ENCODE peak calls at places on chromosomes 13 and 19, in six cellular contexts. Y is NCI-H1417 treated with DMSO at 0.1 percent for 48 hours, O is NCI-H69, V is H54, Z is NCI-H2107, F is activated T-cell treated with anti-CD3 and anti-CD28 coated beads for 4 hours. H is an unnamed sample.

GRCh38 chr19:55642153-55643002 is 1.1 kb upstream of the ZNF581 start:
- DNase-seq in Y (no peak), O (peak), V (peak), Z (no peak), F (no peak), H (no peak)

GRCh38 chr13:111211789-111212516 is 96.8 kb downstream of the ARHGEF7 start:
- DNase-seq in Y (no peak), O (no peak), V (no peak), Z (no peak), F (no peak), H (no peak)

GRCh38 chr13:51405176-51405575 is 47.7 kb downstream of the INTS6 start:
- DNase-seq in Y (no peak), O (no peak), V (no peak), Z (no peak), F (no peak), H (no peak)

GRCh38 chr13:40533072-40533471 is 133.4 kb downstream of the FOXO1 start:
- DNase-seq in Y (no peak), O (no peak), V (no peak), Z (no peak), F (no peak), H (no peak)

GRCh38 chr13:31742102-31742695 is 2.9 kb downstream of the RXFP2 start:
- DNase-seq in Y (no peak), O (peak), V (no peak), Z (peak), F (peak), H (peak)

GRCh38 chr13:103948477-103948876 is 882.3 kb upstream of the SLC10A2 start:
- DNase-seq in Y (no peak), O (no peak), V (no peak), Z (no peak), F (no peak), H (no peak)

GRCh38 chr13:35164324-35164932 is 222.4 kb downstream of the NBEA start:
- DNase-seq in Y (peak), O (peak), V (no peak), Z (peak), F (no peak), H (no peak)

GRCh38 chr13:114065141-114065925 is 67.1 kb downstream of the RASA3 start:
- DNase-seq in Y (no peak), O (peak), V (peak), Z (no peak), F (peak), H (peak)

GRCh38 chr19:47094557-47095517 is 18.7 kb downstream of the ZC3H4 start:
- DNase-seq in Y (no peak), O (no peak), V (no peak), Z (no peak), F (no peak), H (peak)

GRCh38 chr19:40523322-40524047 is 53.2 kb upstream of the SHKBP1 start:
- DNase-seq in Y (no peak), O (peak), V (peak), Z (peak), F (peak), H (peak)

GRCh38 chr19:861756-862528 is 2.5 kb downstream of the CFD start:
- DNase-seq in Y (peak), O (peak), V (no peak), Z (peak), F (peak), H (peak)

GRCh38 chr13:60165391-60166099 is 1.8 kb upstream of the DIAPH3 start:
- DNase-seq in Y (no peak), O (no peak), V (no peak), Z (no peak), F (no peak), H (no peak)

GRCh38 chr19:39325778-39326680 is 5.4 kb upstream of the LRFN1 start:
- DNase-seq in Y (no peak), O (peak), V (peak), Z (no peak), F (no peak), H (no peak)

GRCh38 chr19:33609353-33609752 is 12.4 kb upstream of the CHST8 start:
- DNase-seq in Y (no peak), O (no peak), V (no peak), Z (no peak), F (no peak), H (no peak)

GRCh38 chr13:73399347-73400216 is 340.8 kb downstream of the KLF5 start:
- DNase-seq in Y (no peak), O (no peak), V (no peak), Z (no peak), F (no peak), H (no peak)

GRCh38 chr13:93709511-93710244 is 483.1 kb downstream of the GPC6 start:
- DNase-seq in Y (no peak), O (no peak), V (no peak), Z (no peak), F (no peak), H (no peak)

GRCh38 chr13:77697208-77698103 is at the start of gene SLAIN1:
- DNase-seq in Y (peak), O (peak), V (no peak), Z (peak), F (peak), H (peak)

GRCh38 chr19:42023121-42023942 is 29.3 kb upstream of the ATP1A3 start:
- DNase-seq in Y (no peak), O (peak), V (no peak), Z (no peak), F (no peak), H (no peak)

GRCh38 chr19:1291761-1292418 is 6.2 kb downstream of the EFNA2 start:
- DNase-seq in Y (no peak), O (no peak), V (no peak), Z (no peak), F (no peak), H (no peak)

GRCh38 chr13:113209880-113210421 is 538 bp downstream of the CUL4A start:
- DNase-seq in Y (peak), O (peak), V (peak), Z (peak), F (peak), H (peak)

GRCh38 chr13:36057041-36057440 is 74.1 kb downstream of the DCLK1 start:
- DNase-seq in Y (no peak), O (no peak), V (no peak), Z (no peak), F (no peak), H (no peak)

GRCh38 chr13:23668557-23668956 is 98.3 kb downstream of the TNFRSF19 start:
- DNase-seq in Y (no peak), O (no peak), V (no peak), Z (no peak), F (no peak), H (no peak)

GRCh38 chr19:3983936-3984583 is 1.2 kb downstream of the EEF2 start:
- DNase-seq in Y (no peak), O (no peak), V (no peak), Z (no peak), F (no peak), H (peak)

GRCh38 chr19:33476151-33476707 is 45.4 kb downstream of the PEPD start:
- DNase-seq in Y (no peak), O (no peak), V (no peak), Z (no peak), F (no peak), H (no peak)

GRCh38 chr13:36918246-36919060 is 1.6 kb downstream of the SMAD9 start:
- DNase-seq in Y (no peak), O (peak), V (no peak), Z (peak), F (no peak), H (no peak)

GRCh38 chr19:7562646-7563393 is 27.3 kb downstream of the PNPLA6 start:
- DNase-seq in Y (no peak), O (peak), V (no peak), Z (no peak), F (no peak), H (no peak)

GRCh38 chr13:110265682-110266430 is 41.1 kb downstream of the COL4A1 start:
- DNase-seq in Y (no peak), O (no peak), V (no peak), Z (no peak), F (no peak), H (no peak)

GRCh38 chr13:39910833-39911232 is 255.4 kb downstream of the COG6 start:
- DNase-seq in Y (no peak), O (no peak), V (no peak), Z (no peak), F (no peak), H (no peak)

GRCh38 chr19:13334801-13335481 is 171.3 kb downstream of the CACNA1A start:
- DNase-seq in Y (no peak), O (no peak), V (no peak), Z (no peak), F (no peak), H (no peak)

GRCh38 chr19:55088543-55089265 is 13.0 kb downstream of the EPS8L1 start:
- DNase-seq in Y (no peak), O (peak), V (peak), Z (peak), F (peak), H (peak)

GRCh38 chr19:33501957-33502356 is 19.6 kb downstream of the PEPD start:
- DNase-seq in Y (no peak), O (peak), V (no peak), Z (no peak), F (no peak), H (no peak)

GRCh38 chr13:31035162-31035951 is 102.9 kb downstream of the TEX26 start:
- DNase-seq in Y (no peak), O (no peak), V (no peak), Z (no peak), F (no peak), H (no peak)

GRCh38 chr19:14408641-14409120 is 10.5 kb downstream of the DDX39A start:
- DNase-seq in Y (no peak), O (no peak), V (no peak), Z (no peak), F (no peak), H (no peak)

GRCh38 chr13:38662362-38662761 is 24.5 kb upstream of the FREM2 start:
- DNase-seq in Y (no peak), O (no peak), V (no peak), Z (no peak), F (no peak), H (no peak)

GRCh38 chr13:111037838-111038397 is 77.2 kb upstream of the ARHGEF7 start:
- DNase-seq in Y (no peak), O (no peak), V (no peak), Z (no peak), F (no peak), H (no peak)

GRCh38 chr19:39971380-39971841 is 446 bp downstream of the PSMC4 start:
- DNase-seq in Y (no peak), O (no peak), V (peak), Z (no peak), F (no peak), H (no peak)

GRCh38 chr13:64347662-64348061 is 2882.5 kb downstream of the PCDH9 start:
- DNase-seq in Y (no peak), O (peak), V (no peak), Z (no peak), F (no peak), H (no peak)